ENCODE peak calls at places on chromosomes 16 and 17, in nine cellular contexts. One of them, this sample, is unnamed. For H3K36me3, the result is how much of the 10 kb centered on the place peaks cover.

GRCh38 chr16:340370-341091 is 12.0 kb downstream of the AXIN1 start:
- DNase-seq in ascending aorta: no peak
- DNase-seq in spleen: peak
- DNase-seq in SK-N-SH: no peak
- DNase-seq in osteoblast: peak
- DNase-seq in IMR-90: no peak
- DNase-seq in fibroblast of lung: no peak
- DNase-seq in psoas muscle: no peak
- DNase-seq in heart left ventricle: no peak
- DNase-seq in this sample: no peak

GRCh38 chr16:66552288-66553143 is at the start of gene CKLF:
- DNase-seq in spleen: peak
- DNase-seq in psoas muscle: peak
- DNase-seq in heart left ventricle: peak
- DNase-seq in SK-N-SH: peak
- DNase-seq in IMR-90: peak
- DNase-seq in ascending aorta: peak
- DNase-seq in fibroblast of lung: peak
- DNase-seq in osteoblast: peak
- DNase-seq in this sample: peak

GRCh38 chr17:29936724-29937123 is 4.7 kb upstream of the EFCAB5 start:
- DNase-seq in SK-N-SH: no peak
- DNase-seq in psoas muscle: no peak
- DNase-seq in spleen: no peak
- DNase-seq in heart left ventricle: no peak
- DNase-seq in ascending aorta: no peak
- DNase-seq in osteoblast: no peak
- DNase-seq in fibroblast of lung: no peak
- DNase-seq in IMR-90: no peak
- DNase-seq in this sample: no peak

GRCh38 chr17:57480438-57481196 is 224.3 kb downstream of the MSI2 start:
- DNase-seq in ascending aorta: no peak
- DNase-seq in psoas muscle: peak
- DNase-seq in osteoblast: no peak
- DNase-seq in heart left ventricle: peak
- DNase-seq in spleen: no peak
- DNase-seq in SK-N-SH: peak
- DNase-seq in fibroblast of lung: peak
- DNase-seq in IMR-90: peak
- DNase-seq in this sample: no peak

GRCh38 chr17:50572541-50572940 is 12.0 kb downstream of the CACNA1G start:
- DNase-seq in fibroblast of lung: no peak
- DNase-seq in ascending aorta: no peak
- DNase-seq in spleen: no peak
- DNase-seq in SK-N-SH: no peak
- DNase-seq in IMR-90: no peak
- DNase-seq in heart left ventricle: no peak
- DNase-seq in psoas muscle: no peak
- DNase-seq in osteoblast: no peak
- DNase-seq in this sample: no peak

GRCh38 chr17:59712856-59713255 is 5.4 kb downstream of the VMP1 start:
- DNase-seq in IMR-90: no peak
- DNase-seq in psoas muscle: no peak
- DNase-seq in osteoblast: no peak
- DNase-seq in SK-N-SH: no peak
- DNase-seq in heart left ventricle: no peak
- DNase-seq in spleen: no peak
- DNase-seq in fibroblast of lung: no peak
- DNase-seq in ascending aorta: no peak
- DNase-seq in this sample: no peak

GRCh38 chr17:42221886-42222745 is 27.8 kb upstream of the GHDC start:
- DNase-seq in IMR-90: peak
- DNase-seq in SK-N-SH: peak
- DNase-seq in spleen: no peak
- DNase-seq in ascending aorta: no peak
- DNase-seq in psoas muscle: no peak
- DNase-seq in heart left ventricle: no peak
- DNase-seq in osteoblast: peak
- DNase-seq in fibroblast of lung: peak
- DNase-seq in this sample: no peak

GRCh38 chr16:89358030-89359005 is 132.0 kb downstream of the ANKRD11 start:
- DNase-seq in SK-N-SH: no peak
- DNase-seq in spleen: peak
- DNase-seq in osteoblast: peak
- DNase-seq in ascending aorta: no peak
- DNase-seq in fibroblast of lung: no peak
- DNase-seq in IMR-90: no peak
- DNase-seq in psoas muscle: peak
- DNase-seq in heart left ventricle: no peak
- DNase-seq in this sample: no peak

GRCh38 chr17:58532555-58532951 is 18.1 kb upstream of the MTMR4 start:
- DNase-seq in fibroblast of lung: no peak
- DNase-seq in heart left ventricle: no peak
- DNase-seq in SK-N-SH: peak
- DNase-seq in osteoblast: peak
- DNase-seq in ascending aorta: no peak
- DNase-seq in spleen: no peak
- DNase-seq in psoas muscle: no peak
- DNase-seq in IMR-90: no peak
- DNase-seq in this sample: no peak

GRCh38 chr17:69609495-69610315 is 195.2 kb downstream of the MAP2K6 start:
- DNase-seq in spleen: no peak
- DNase-seq in fibroblast of lung: peak
- DNase-seq in heart left ventricle: no peak
- DNase-seq in ascending aorta: no peak
- DNase-seq in IMR-90: peak
- DNase-seq in osteoblast: no peak
- DNase-seq in psoas muscle: no peak
- DNase-seq in SK-N-SH: no peak
- DNase-seq in this sample: no peak

GRCh38 chr17:1628856-1629646 is 417 bp upstream of the SLC43A2 start:
- DNase-seq in IMR-90: peak
- DNase-seq in SK-N-SH: peak
- DNase-seq in spleen: peak
- DNase-seq in fibroblast of lung: peak
- DNase-seq in ascending aorta: peak
- DNase-seq in heart left ventricle: peak
- DNase-seq in psoas muscle: peak
- DNase-seq in osteoblast: peak
- DNase-seq in this sample: peak

DNA sequence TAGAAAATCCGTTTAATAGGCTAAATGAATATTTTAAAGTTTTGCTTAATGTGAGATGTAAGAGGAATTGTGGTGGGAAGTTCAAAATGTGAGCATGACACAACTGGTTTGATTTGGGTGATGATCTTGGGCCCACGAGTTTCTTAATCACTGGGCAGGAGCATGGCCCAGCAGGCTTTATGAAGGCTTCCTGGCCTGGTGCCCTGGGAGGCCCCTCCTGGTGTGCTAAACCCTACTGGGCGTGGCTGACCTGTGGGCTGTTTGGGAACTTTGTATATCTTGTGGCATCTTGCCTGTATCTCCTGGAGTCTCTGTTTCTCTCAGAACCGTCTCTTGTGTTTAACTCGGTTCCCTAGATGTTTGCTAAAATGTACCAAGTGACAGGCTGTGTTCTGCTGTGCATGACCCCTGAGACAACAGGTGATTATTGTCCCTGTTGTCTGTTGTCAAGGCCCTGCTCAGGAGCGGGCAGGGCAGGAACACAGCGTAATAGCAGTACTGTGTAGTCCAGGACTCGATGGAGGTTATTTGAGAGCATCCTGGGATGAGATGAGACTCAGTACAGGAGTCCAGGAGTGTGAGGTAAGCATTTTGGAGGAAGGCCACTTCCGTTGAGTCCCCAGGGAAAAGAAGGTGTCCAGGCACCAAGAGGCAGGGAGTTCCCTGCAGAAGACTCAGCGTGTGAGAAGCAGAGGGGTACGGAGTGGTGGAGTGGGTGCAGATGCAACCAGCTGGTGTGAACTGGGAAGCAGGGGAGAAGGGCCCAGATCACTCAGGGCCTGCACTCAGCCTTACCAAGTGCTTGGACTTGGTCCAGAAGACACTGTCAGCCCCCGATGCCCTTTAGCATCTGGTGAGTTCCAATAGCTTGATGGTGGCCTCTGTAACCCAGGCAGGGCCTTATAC is 48.5 kb downstream of the B9D1 start:
- DNase-seq in fibroblast of lung: no peak
- DNase-seq in ascending aorta: no peak
- DNase-seq in IMR-90: no peak
- DNase-seq in osteoblast: no peak
- DNase-seq in SK-N-SH: no peak
- DNase-seq in psoas muscle: no peak
- DNase-seq in heart left ventricle: no peak
- DNase-seq in spleen: peak
- DNase-seq in this sample: no peak
- H3K36me3 ChIP-seq in fibroblast of lung: under half
- H3K36me3 ChIP-seq in ascending aorta: under half
- H3K36me3 ChIP-seq in IMR-90: under half
- H3K36me3 ChIP-seq in osteoblast: under half
- H3K36me3 ChIP-seq in SK-N-SH: under half
- H3K36me3 ChIP-seq in psoas muscle: under half
- H3K36me3 ChIP-seq in heart left ventricle: half or more
- H3K36me3 ChIP-seq in spleen: under half
- H3K36me3 ChIP-seq in this sample: under half

DNA sequence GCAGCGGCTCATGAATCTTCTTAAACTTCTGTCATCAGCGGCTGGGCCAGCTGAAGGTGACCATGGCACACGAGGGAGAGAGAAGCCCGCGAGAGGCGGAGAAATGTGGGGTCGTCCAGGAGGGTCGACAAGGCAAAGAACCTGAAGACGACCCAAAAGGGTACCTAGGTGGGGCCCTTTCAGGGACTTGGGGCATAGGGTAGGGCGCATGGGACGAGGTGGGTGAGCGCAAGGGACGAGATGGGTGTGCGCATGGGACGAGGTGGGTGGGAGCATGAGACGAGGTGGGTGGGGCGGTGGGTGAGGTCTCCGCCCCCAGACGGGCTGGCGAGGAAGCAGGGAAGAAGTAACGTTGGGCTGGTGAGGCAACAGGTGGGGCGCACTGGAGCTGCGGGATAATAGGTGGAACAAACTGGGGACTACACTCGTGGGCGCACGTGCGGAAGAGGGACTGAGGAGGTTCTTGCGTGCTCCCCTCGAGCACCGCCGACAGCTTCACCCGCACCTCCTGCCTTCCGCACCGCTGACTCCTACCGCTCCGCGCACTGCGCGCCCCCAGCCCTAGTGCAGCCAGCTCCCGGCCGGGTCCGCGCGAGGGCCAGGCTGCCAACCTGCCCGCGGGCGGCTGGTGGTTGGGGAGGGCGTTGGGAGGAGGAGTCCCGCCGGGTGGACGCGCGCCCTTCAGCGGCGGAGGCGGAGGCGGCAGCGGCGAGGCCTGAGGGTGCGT is 23.2 kb upstream of the CRYM start:
- DNase-seq in heart left ventricle: peak
- DNase-seq in SK-N-SH: peak
- DNase-seq in psoas muscle: peak
- DNase-seq in fibroblast of lung: peak
- DNase-seq in spleen: peak
- DNase-seq in osteoblast: peak
- DNase-seq in ascending aorta: peak
- DNase-seq in IMR-90: peak
- DNase-seq in this sample: peak
- TF ChIP-seq CTCF in heart left ventricle: peak
- TF ChIP-seq CTCF in SK-N-SH: peak
- TF ChIP-seq CTCF in psoas muscle: no peak
- TF ChIP-seq CTCF in fibroblast of lung: peak
- TF ChIP-seq CTCF in spleen: peak
- TF ChIP-seq CTCF in osteoblast: no peak
- TF ChIP-seq CTCF in ascending aorta: no peak
- TF ChIP-seq CTCF in IMR-90: peak
- TF ChIP-seq CTCF in this sample: no peak

DNA sequence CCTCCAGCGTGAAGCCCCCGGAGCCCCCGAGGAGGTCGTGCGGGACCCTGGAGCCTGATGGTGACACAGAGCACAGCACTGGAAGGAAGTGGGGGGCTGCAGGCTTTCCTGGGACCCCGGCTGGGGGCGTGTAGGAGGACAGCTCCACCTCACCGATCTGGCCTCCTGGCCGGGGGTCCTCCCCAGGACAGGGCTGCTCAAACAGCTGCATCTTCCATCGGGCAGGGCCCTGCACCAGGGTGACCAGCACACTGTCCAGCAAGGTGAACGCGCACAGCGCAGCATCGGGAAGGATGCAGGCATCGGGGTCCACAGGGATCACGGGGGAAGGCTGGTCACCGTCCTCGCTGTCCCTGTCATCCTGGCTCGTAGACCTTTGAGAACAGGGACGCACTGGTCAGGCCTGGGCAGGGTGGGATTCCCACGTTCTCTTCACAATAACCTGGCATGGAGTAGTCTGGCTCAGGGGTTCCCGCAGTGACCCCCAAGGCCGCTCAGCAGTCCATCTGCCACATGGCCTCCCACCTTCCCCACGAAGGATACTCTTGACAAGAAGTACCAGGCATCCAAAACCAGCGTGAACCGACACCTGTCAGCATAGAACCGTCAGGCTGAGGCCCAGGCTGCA is 1.2 kb downstream of the FAAP100 start:
- DNase-seq in heart left ventricle: no peak
- DNase-seq in ascending aorta: no peak
- DNase-seq in IMR-90: no peak
- DNase-seq in psoas muscle: peak
- DNase-seq in SK-N-SH: no peak
- DNase-seq in fibroblast of lung: no peak
- DNase-seq in spleen: no peak
- DNase-seq in osteoblast: peak
- DNase-seq in this sample: no peak
- H3K4me3 ChIP-seq in heart left ventricle: peak
- H3K4me3 ChIP-seq in ascending aorta: peak
- H3K4me3 ChIP-seq in IMR-90: peak
- H3K4me3 ChIP-seq in psoas muscle: peak
- H3K4me3 ChIP-seq in SK-N-SH: peak
- H3K4me3 ChIP-seq in fibroblast of lung: peak
- H3K4me3 ChIP-seq in spleen: peak
- H3K4me3 ChIP-seq in osteoblast: peak
- H3K4me3 ChIP-seq in this sample: peak

GRCh38 chr16:81708459-81709368 is 70.4 kb upstream of the PLCG2 start:
- DNase-seq in IMR-90: no peak
- DNase-seq in spleen: peak
- DNase-seq in fibroblast of lung: no peak
- DNase-seq in psoas muscle: no peak
- DNase-seq in osteoblast: no peak
- DNase-seq in ascending aorta: no peak
- DNase-seq in SK-N-SH: no peak
- DNase-seq in heart left ventricle: no peak
- DNase-seq in this sample: no peak
- H3K36me3 ChIP-seq in IMR-90: under half
- H3K36me3 ChIP-seq in spleen: under half
- H3K36me3 ChIP-seq in fibroblast of lung: under half
- H3K36me3 ChIP-seq in psoas muscle: under half
- H3K36me3 ChIP-seq in osteoblast: under half
- H3K36me3 ChIP-seq in ascending aorta: under half
- H3K36me3 ChIP-seq in SK-N-SH: under half
- H3K36me3 ChIP-seq in heart left ventricle: under half
- H3K36me3 ChIP-seq in this sample: under half

This sample was measured in GM06990.